ENCODE peak calls at places on chromosome 17, in seven cellular contexts. One of them, this sample, is unnamed.

GRCh38 chr17:42846594-42847280 is 2.4 kb downstream of the AOC2 start:
- DNase-seq in T-cell: no peak
- DNase-seq in choroid plexus epithelial cell: peak
- DNase-seq in GM19239: no peak
- DNase-seq in WTC11: no peak
- DNase-seq in hepatic stellate cell: peak
- DNase-seq in CD4-positive, alpha-beta T cell: no peak
- DNase-seq in this sample: no peak

GRCh38 chr17:44969144-44969780 is 1.2 kb upstream of the C1QL1 start:
- DNase-seq in WTC11: peak
- DNase-seq in GM19239: no peak
- DNase-seq in hepatic stellate cell: no peak
- DNase-seq in choroid plexus epithelial cell: no peak
- DNase-seq in T-cell: no peak
- DNase-seq in CD4-positive, alpha-beta T cell: no peak
- DNase-seq in this sample: no peak

GRCh38 chr17:3917391-3917931 is 1.2 kb upstream of the P2RX1 start:
- DNase-seq in T-cell: no peak
- DNase-seq in WTC11: no peak
- DNase-seq in CD4-positive, alpha-beta T cell: no peak
- DNase-seq in GM19239: no peak
- DNase-seq in hepatic stellate cell: peak
- DNase-seq in choroid plexus epithelial cell: peak
- DNase-seq in this sample: no peak

GRCh38 chr17:80668375-80669149 is 123.9 kb downstream of the RPTOR start:
- DNase-seq in hepatic stellate cell: no peak
- DNase-seq in T-cell: no peak
- DNase-seq in choroid plexus epithelial cell: no peak
- DNase-seq in WTC11: no peak
- DNase-seq in CD4-positive, alpha-beta T cell: no peak
- DNase-seq in GM19239: no peak
- DNase-seq in this sample: no peak

GRCh38 chr17:29677139-29677834 is 54.6 kb upstream of the CORO6 start:
- DNase-seq in choroid plexus epithelial cell: peak
- DNase-seq in CD4-positive, alpha-beta T cell: no peak
- DNase-seq in T-cell: no peak
- DNase-seq in WTC11: no peak
- DNase-seq in GM19239: no peak
- DNase-seq in hepatic stellate cell: no peak
- DNase-seq in this sample: no peak

GRCh38 chr17:38325221-38325851 is 18.4 kb downstream of the GPR179 start:
- DNase-seq in GM19239: no peak
- DNase-seq in choroid plexus epithelial cell: peak
- DNase-seq in CD4-positive, alpha-beta T cell: no peak
- DNase-seq in hepatic stellate cell: no peak
- DNase-seq in WTC11: no peak
- DNase-seq in T-cell: no peak
- DNase-seq in this sample: no peak

GRCh38 chr17:28405632-28406477 is at the start of gene SLC46A1:
- DNase-seq in choroid plexus epithelial cell: peak
- DNase-seq in GM19239: peak
- DNase-seq in T-cell: peak
- DNase-seq in hepatic stellate cell: peak
- DNase-seq in CD4-positive, alpha-beta T cell: peak
- DNase-seq in WTC11: peak
- DNase-seq in this sample: peak

GRCh38 chr17:48930435-48930873 is 14.2 kb downstream of the SNF8 start:
- DNase-seq in CD4-positive, alpha-beta T cell: no peak
- DNase-seq in WTC11: no peak
- DNase-seq in hepatic stellate cell: no peak
- DNase-seq in GM19239: no peak
- DNase-seq in choroid plexus epithelial cell: no peak
- DNase-seq in T-cell: no peak
- DNase-seq in this sample: no peak

GRCh38 chr17:78748048-78748729 is 33.9 kb downstream of the CYTH1 start:
- DNase-seq in hepatic stellate cell: no peak
- DNase-seq in GM19239: no peak
- DNase-seq in choroid plexus epithelial cell: no peak
- DNase-seq in CD4-positive, alpha-beta T cell: no peak
- DNase-seq in T-cell: no peak
- DNase-seq in WTC11: no peak
- DNase-seq in this sample: no peak

GRCh38 chr17:50696365-50696879 is 11.3 kb downstream of the ANKRD40 start:
- DNase-seq in hepatic stellate cell: no peak
- DNase-seq in choroid plexus epithelial cell: no peak
- DNase-seq in T-cell: no peak
- DNase-seq in GM19239: no peak
- DNase-seq in CD4-positive, alpha-beta T cell: no peak
- DNase-seq in WTC11: no peak
- DNase-seq in this sample: no peak

GRCh38 chr17:37650419-37651003 is 7.3 kb upstream of the DDX52 start:
- DNase-seq in WTC11: peak
- DNase-seq in T-cell: no peak
- DNase-seq in CD4-positive, alpha-beta T cell: no peak
- DNase-seq in GM19239: no peak
- DNase-seq in choroid plexus epithelial cell: peak
- DNase-seq in hepatic stellate cell: peak
- DNase-seq in this sample: no peak

GRCh38 chr17:35736236-35736635 is 4.8 kb downstream of the RASL10B start:
- DNase-seq in WTC11: no peak
- DNase-seq in choroid plexus epithelial cell: no peak
- DNase-seq in hepatic stellate cell: no peak
- DNase-seq in GM19239: no peak
- DNase-seq in CD4-positive, alpha-beta T cell: no peak
- DNase-seq in T-cell: no peak
- DNase-seq in this sample: no peak

GRCh38 chr17:76077582-76078110 is 1.3 kb upstream of the ZACN start:
- DNase-seq in CD4-positive, alpha-beta T cell: no peak
- DNase-seq in choroid plexus epithelial cell: no peak
- DNase-seq in WTC11: no peak
- DNase-seq in T-cell: no peak
- DNase-seq in GM19239: no peak
- DNase-seq in hepatic stellate cell: peak
- DNase-seq in this sample: peak

GRCh38 chr17:82917656-82918345 is 78.0 kb upstream of the ZNF750 start:
- DNase-seq in CD4-positive, alpha-beta T cell: no peak
- DNase-seq in GM19239: no peak
- DNase-seq in T-cell: peak
- DNase-seq in hepatic stellate cell: peak
- DNase-seq in WTC11: peak
- DNase-seq in choroid plexus epithelial cell: peak
- DNase-seq in this sample: peak

GRCh38 chr17:47720754-47721533 is 12.1 kb upstream of the TBX21 start:
- DNase-seq in choroid plexus epithelial cell: no peak
- DNase-seq in T-cell: peak
- DNase-seq in CD4-positive, alpha-beta T cell: peak
- DNase-seq in GM19239: no peak
- DNase-seq in WTC11: peak
- DNase-seq in hepatic stellate cell: peak
- DNase-seq in this sample: peak

GRCh38 chr17:55500103-55500502 is 11.1 kb downstream of the SMIM36 start:
- DNase-seq in CD4-positive, alpha-beta T cell: no peak
- DNase-seq in hepatic stellate cell: no peak
- DNase-seq in choroid plexus epithelial cell: no peak
- DNase-seq in GM19239: no peak
- DNase-seq in WTC11: no peak
- DNase-seq in T-cell: no peak
- DNase-seq in this sample: no peak

GRCh38 chr17:50311112-50311460 is 34.8 kb upstream of the XYLT2 start:
- DNase-seq in GM19239: peak
- DNase-seq in choroid plexus epithelial cell: no peak
- DNase-seq in T-cell: no peak
- DNase-seq in hepatic stellate cell: no peak
- DNase-seq in CD4-positive, alpha-beta T cell: no peak
- DNase-seq in WTC11: no peak
- DNase-seq in this sample: no peak

GRCh38 chr17:39573447-39574298 is 34.0 kb downstream of the NEUROD2 start:
- DNase-seq in choroid plexus epithelial cell: peak
- DNase-seq in T-cell: no peak
- DNase-seq in hepatic stellate cell: peak
- DNase-seq in GM19239: peak
- DNase-seq in WTC11: peak
- DNase-seq in CD4-positive, alpha-beta T cell: peak
- DNase-seq in this sample: peak

GRCh38 chr17:35214192-35214591 is 20.0 kb upstream of the SLC35G3 start:
- DNase-seq in T-cell: peak
- DNase-seq in hepatic stellate cell: no peak
- DNase-seq in choroid plexus epithelial cell: no peak
- DNase-seq in CD4-positive, alpha-beta T cell: no peak
- DNase-seq in GM19239: no peak
- DNase-seq in WTC11: no peak
- DNase-seq in this sample: no peak

GRCh38 chr17:63476857-63477470 is at the start of gene ACE:
- DNase-seq in CD4-positive, alpha-beta T cell: no peak
- DNase-seq in hepatic stellate cell: peak
- DNase-seq in WTC11: peak
- DNase-seq in choroid plexus epithelial cell: peak
- DNase-seq in T-cell: peak
- DNase-seq in GM19239: peak
- DNase-seq in this sample: peak

GRCh38 chr17:17403899-17404576 is 72.8 kb upstream of the MED9 start:
- DNase-seq in choroid plexus epithelial cell: no peak
- DNase-seq in GM19239: no peak
- DNase-seq in T-cell: peak
- DNase-seq in CD4-positive, alpha-beta T cell: peak
- DNase-seq in hepatic stellate cell: no peak
- DNase-seq in WTC11: no peak
- DNase-seq in this sample: peak

GRCh38 chr17:48609754-48610281 is 999 bp downstream of the HOXB7 start:
- DNase-seq in GM19239: no peak
- DNase-seq in choroid plexus epithelial cell: no peak
- DNase-seq in T-cell: no peak
- DNase-seq in CD4-positive, alpha-beta T cell: no peak
- DNase-seq in WTC11: no peak
- DNase-seq in hepatic stellate cell: no peak
- DNase-seq in this sample: no peak

GRCh38 chr17:44987194-44987882 is 19.2 kb upstream of the C1QL1 start:
- DNase-seq in GM19239: no peak
- DNase-seq in choroid plexus epithelial cell: no peak
- DNase-seq in WTC11: peak
- DNase-seq in hepatic stellate cell: no peak
- DNase-seq in T-cell: peak
- DNase-seq in CD4-positive, alpha-beta T cell: no peak
- DNase-seq in this sample: no peak

GRCh38 chr17:35879748-35880654 is at the start of gene CCL5:
- DNase-seq in choroid plexus epithelial cell: peak
- DNase-seq in CD4-positive, alpha-beta T cell: no peak
- DNase-seq in WTC11: no peak
- DNase-seq in T-cell: peak
- DNase-seq in GM19239: peak
- DNase-seq in hepatic stellate cell: no peak
- DNase-seq in this sample: no peak

GRCh38 chr17:33697557-33697956 is 404.5 kb upstream of the ASIC2 start:
- DNase-seq in GM19239: no peak
- DNase-seq in WTC11: no peak
- DNase-seq in CD4-positive, alpha-beta T cell: no peak
- DNase-seq in hepatic stellate cell: no peak
- DNase-seq in choroid plexus epithelial cell: no peak
- DNase-seq in T-cell: no peak
- DNase-seq in this sample: no peak

GRCh38 chr17:8951210-8951609 is 14.3 kb downstream of the PIK3R5 start:
- DNase-seq in WTC11: no peak
- DNase-seq in choroid plexus epithelial cell: no peak
- DNase-seq in T-cell: no peak
- DNase-seq in GM19239: no peak
- DNase-seq in CD4-positive, alpha-beta T cell: no peak
- DNase-seq in hepatic stellate cell: no peak
- DNase-seq in this sample: no peak

GRCh38 chr17:39742856-39743436 is 5.2 kb downstream of the GRB7 start:
- DNase-seq in hepatic stellate cell: no peak
- DNase-seq in T-cell: no peak
- DNase-seq in choroid plexus epithelial cell: no peak
- DNase-seq in CD4-positive, alpha-beta T cell: no peak
- DNase-seq in WTC11: no peak
- DNase-seq in GM19239: no peak
- DNase-seq in this sample: no peak

GRCh38 chr17:41518789-41519449 is at the start of gene KRT15:
- DNase-seq in choroid plexus epithelial cell: peak
- DNase-seq in hepatic stellate cell: no peak
- DNase-seq in CD4-positive, alpha-beta T cell: no peak
- DNase-seq in WTC11: no peak
- DNase-seq in GM19239: no peak
- DNase-seq in T-cell: no peak
- DNase-seq in this sample: no peak

GRCh38 chr17:75077490-75078096 is 10.2 kb upstream of the SLC16A5 start:
- DNase-seq in GM19239: peak
- DNase-seq in hepatic stellate cell: no peak
- DNase-seq in CD4-positive, alpha-beta T cell: peak
- DNase-seq in WTC11: peak
- DNase-seq in T-cell: peak
- DNase-seq in choroid plexus epithelial cell: peak
- DNase-seq in this sample: no peak

GRCh38 chr17:39939588-39940419 is 12.3 kb downstream of the LRRC3C start:
- DNase-seq in T-cell: no peak
- DNase-seq in hepatic stellate cell: peak
- DNase-seq in GM19239: no peak
- DNase-seq in choroid plexus epithelial cell: peak
- DNase-seq in WTC11: no peak
- DNase-seq in CD4-positive, alpha-beta T cell: no peak
- DNase-seq in this sample: no peak

GRCh38 chr17:66514227-66514806 is 211.9 kb downstream of the PRKCA start:
- DNase-seq in choroid plexus epithelial cell: no peak
- DNase-seq in hepatic stellate cell: no peak
- DNase-seq in WTC11: no peak
- DNase-seq in GM19239: no peak
- DNase-seq in T-cell: no peak
- DNase-seq in CD4-positive, alpha-beta T cell: no peak
- DNase-seq in this sample: no peak

GRCh38 chr17:58375811-58376210 is 23.8 kb upstream of the SUPT4H1 start:
- DNase-seq in T-cell: no peak
- DNase-seq in GM19239: no peak
- DNase-seq in CD4-positive, alpha-beta T cell: no peak
- DNase-seq in hepatic stellate cell: no peak
- DNase-seq in choroid plexus epithelial cell: no peak
- DNase-seq in WTC11: no peak
- DNase-seq in this sample: no peak

GRCh38 chr17:63552211-63552610 is 1.9 kb downstream of the DCAF7 start:
- DNase-seq in T-cell: no peak
- DNase-seq in hepatic stellate cell: no peak
- DNase-seq in choroid plexus epithelial cell: peak
- DNase-seq in GM19239: no peak
- DNase-seq in CD4-positive, alpha-beta T cell: no peak
- DNase-seq in WTC11: no peak
- DNase-seq in this sample: no peak